ENCODE peak calls at places on chromosomes 11 and 22, in five cellular contexts. Y, N, H, I and F are unnamed samples.

GRCh38 chr11:2708151-2708581 is 8.4 kb upstream of the KCNQ1OT1 start:
- DNase-seq in Y (peak), N (peak), H (no peak), I (no peak), F (no peak)

GRCh38 chr22:19764050-19764593 is 3.5 kb downstream of the TBX1 start:
- DNase-seq in Y (no peak), N (no peak), H (no peak), I (no peak), F (no peak)

GRCh38 chr11:100190395-100190794 is 496.7 kb upstream of the ARHGAP42 start:
- DNase-seq in Y (no peak), N (no peak), H (no peak), I (no peak), F (no peak)

GRCh38 chr22:44723801-44724200 is 21.8 kb downstream of the PRR5 start:
- DNase-seq in Y (no peak), N (no peak), H (no peak), I (peak), F (peak)

GRCh38 chr11:65766535-65766934 is 14.2 kb downstream of the AP5B1 start:
- DNase-seq in Y (no peak), N (no peak), H (no peak), I (no peak), F (peak)

GRCh38 chr22:41380993-41381328 is 781 bp upstream of the TEF start:
- DNase-seq in Y (peak), N (peak), H (peak), I (peak), F (peak)

GRCh38 chr22:22374579-22374978 is 130.0 kb downstream of the VPREB1 start:
- DNase-seq in Y (no peak), N (no peak), H (no peak), I (no peak), F (no peak)

GRCh38 chr22:44180706-44181032 is at the start of gene PARVG:
- DNase-seq in Y (no peak), N (no peak), H (no peak), I (no peak), F (no peak)

GRCh38 chr11:93498099-93499040 is 44.8 kb downstream of the SMCO4 start:
- DNase-seq in Y (no peak), N (no peak), H (no peak), I (peak), F (peak)

GRCh38 chr11:35304393-35304790 is 115.0 kb downstream of the SLC1A2 start:
- DNase-seq in Y (no peak), N (no peak), H (no peak), I (peak), F (peak)

GRCh38 chr11:57476883-57477506 is 16.7 kb downstream of the RTN4RL2 start:
- DNase-seq in Y (no peak), N (no peak), H (peak), I (no peak), F (no peak)
- TF ChIP-seq CTCF in Y (peak), N (peak), H (peak), I (peak), F (peak)

DNA sequence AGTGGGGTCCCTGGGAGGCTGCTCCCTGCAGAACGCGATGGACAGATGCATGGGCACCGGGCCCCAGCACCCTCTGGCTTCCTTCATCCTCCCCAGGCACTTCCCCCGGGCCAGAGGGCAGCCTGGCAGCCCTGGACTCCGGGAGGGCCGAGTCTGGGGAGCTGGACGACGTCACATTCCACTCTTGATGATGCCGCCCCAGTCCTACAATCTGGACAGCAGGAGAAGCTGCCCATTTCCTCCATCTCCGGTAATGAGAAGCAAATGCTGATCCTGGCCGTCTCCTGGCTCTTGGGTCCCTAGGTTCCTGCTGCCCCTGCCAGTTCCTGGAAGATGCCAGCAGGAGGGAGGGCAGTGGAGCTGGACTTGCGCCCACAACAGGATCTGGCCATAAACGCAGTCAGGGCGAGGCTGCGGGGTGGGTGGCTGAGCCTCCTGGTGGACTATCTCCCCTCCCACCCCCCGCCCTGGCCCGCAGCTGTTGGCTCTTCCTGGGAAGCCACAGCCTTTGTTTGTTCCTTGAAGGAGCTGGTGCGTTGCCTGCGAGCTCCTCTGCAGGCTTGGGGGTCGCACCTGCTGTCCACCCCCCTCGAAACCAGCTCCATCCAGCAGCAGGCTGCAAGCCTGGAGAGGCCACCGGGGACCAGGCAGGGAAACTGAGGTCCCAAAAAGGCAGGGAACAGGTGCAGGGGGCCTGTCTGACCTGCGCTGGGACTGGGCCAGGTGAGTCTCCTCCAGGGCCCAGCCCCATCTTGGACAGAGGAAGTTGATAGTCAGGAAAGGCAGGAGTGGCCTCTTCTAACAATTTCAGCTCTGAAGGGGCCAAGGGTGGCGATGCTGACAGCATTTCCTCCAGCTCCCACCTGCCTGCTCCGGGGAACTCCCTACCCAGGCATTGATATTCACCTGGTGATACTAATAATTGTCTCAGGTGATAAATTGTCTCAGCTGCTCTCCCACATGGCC is 17.9 kb upstream of the MUC6 start:
- DNase-seq in Y (no peak), N (peak), H (peak), I (no peak), F (peak)
- H3K4me3 ChIP-seq in Y (no peak), N (no peak), H (peak), I (no peak), F (no peak)

GRCh38 chr11:24383137-24383536 is 113.7 kb upstream of the LUZP2 start:
- DNase-seq in Y (no peak), N (no peak), H (no peak), I (no peak), F (no peak)

GRCh38 chr11:24389575-24389974 is 107.3 kb upstream of the LUZP2 start:
- DNase-seq in Y (no peak), N (no peak), H (no peak), I (no peak), F (no peak)

GRCh38 chr11:24391165-24391564 is 105.7 kb upstream of the LUZP2 start:
- DNase-seq in Y (no peak), N (no peak), H (no peak), I (peak), F (peak)

DNA sequence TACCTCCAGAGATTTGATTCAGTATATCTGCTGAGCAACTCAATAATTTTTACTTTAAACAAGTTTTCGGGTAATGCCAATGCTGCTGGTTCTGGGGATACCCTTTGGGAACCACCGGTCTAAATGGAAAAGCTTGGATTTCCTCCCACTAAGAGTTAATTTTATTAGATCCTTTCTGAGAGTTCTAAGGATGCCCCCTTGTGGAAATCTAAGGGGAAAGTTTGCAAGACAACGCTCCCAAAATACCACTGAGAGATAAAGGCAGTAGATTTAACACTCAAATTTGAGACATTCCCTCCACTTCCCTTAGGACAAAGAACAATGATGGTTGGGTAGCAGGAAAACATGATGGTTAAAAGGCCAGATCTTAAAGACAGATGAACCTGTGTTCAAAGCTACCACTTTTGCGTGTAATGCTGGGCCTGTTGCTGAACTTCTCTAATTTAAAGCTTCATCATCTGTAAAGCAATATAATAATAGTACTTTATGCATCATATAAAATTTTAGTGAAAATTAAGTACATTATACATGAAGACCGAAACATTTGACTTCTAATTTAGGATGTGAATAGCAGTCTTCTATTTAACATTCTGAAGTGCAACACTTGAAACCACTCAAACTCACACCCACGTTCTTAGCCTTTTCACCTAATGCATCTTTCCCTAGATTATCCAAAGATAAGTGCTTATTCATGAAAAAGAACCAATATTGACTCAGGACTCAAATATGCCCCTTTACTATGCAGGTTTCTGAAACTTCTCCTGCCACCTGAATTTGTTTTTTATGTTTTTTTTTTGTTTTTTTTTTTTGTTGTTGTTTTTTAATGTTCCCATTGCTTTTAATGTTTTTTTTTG is 110.1 kb upstream of the LUZP2 start:
- DNase-seq in Y (no peak), N (no peak), H (no peak), I (peak), F (peak)
- TF ChIP-seq CTCF in Y (no peak), N (peak), H (peak), I (peak), F (peak)

DNA sequence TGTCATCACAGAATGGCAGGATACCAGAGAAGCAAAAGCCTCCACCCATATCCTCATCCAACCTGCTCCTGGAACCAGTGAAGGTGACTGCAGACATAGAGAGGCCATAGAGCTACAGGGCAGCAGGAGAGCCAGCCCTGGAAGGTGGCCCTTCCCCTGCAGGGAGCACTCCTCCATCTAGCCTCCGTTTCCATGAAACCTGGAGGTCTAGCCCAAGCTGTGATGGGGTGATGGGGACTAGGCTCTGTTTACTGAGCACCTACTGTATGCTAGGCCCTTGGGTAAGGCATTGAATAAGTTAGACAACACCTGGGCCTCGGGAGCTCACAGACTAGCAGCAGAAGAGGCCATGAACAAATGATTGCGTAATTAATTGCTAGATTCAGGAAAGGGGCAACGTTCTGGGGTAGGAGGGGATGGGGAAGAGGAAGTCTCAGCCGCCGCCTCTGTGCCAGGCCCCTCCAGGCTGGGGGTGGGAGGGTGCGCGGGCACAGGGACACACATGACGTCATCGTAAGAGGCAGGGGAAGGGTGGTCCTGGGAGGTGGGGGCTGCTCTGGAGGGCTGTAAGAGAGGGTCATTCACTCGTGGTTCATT is 784 bp upstream of the SYNGR1 start:
- DNase-seq in Y (no peak), N (no peak), H (no peak), I (no peak), F (no peak)
- H3K4me3 ChIP-seq in Y (peak), N (peak), H (peak), I (peak), F (peak)